ENCODE peak calls at places on chromosomes 4 and X, in five cellular contexts. L is stimulated activated CD4-positive, alpha-beta T cell treated with anti-CD3 and anti-CD28 coated beads, TNF-alpha, amount 100 ng/mL, for 1 hour; S is substantia nigra; X is A549; O is NCI-H1092. P is an unnamed sample.

GRCh38 chr4:28636971-28637370 is 1776.3 kb downstream of the STIM2 start:
- DNase-seq in S (no peak), X (no peak), O (no peak), L (no peak), P (no peak)

GRCh38 chrX:38796926-38797325 is 4.3 kb upstream of the MID1IP1 start:
- DNase-seq in O (no peak), X (no peak), L (no peak), S (no peak), P (no peak)

GRCh38 chrX:132488092-132488749 is 617 bp downstream of the MBNL3 start:
- DNase-seq in S (no peak), L (no peak), X (no peak), O (peak; percentile 26), P (no peak)

GRCh38 chrX:71143508-71143907 is 1.1 kb upstream of the NLGN3 start:
- DNase-seq in O (no peak), X (no peak), L (no peak), S (peak; percentile 37), P (peak; percentile 13)

GRCh38 chr4:54067163-54067562 is 2.8 kb upstream of the CHIC2 start:
- DNase-seq in L (no peak), O (no peak), S (no peak), X (peak; percentile 69), P (no peak)

GRCh38 chr4:82613111-82613510 is 51.3 kb upstream of the TMEM150C start:
- DNase-seq in S (no peak), X (no peak), O (no peak), L (no peak), P (no peak)

GRCh38 chr4:168076989-168077725 is 15.2 kb upstream of the ANXA10 start:
- DNase-seq in S (peak; percentile 22), O (peak; percentile 43), L (peak; percentile 1), X (peak; percentile 63), P (peak; percentile 4)

GRCh38 chr4:55574252-55574651 is 17.8 kb downstream of the PDCL2 start:
- DNase-seq in S (no peak), L (no peak), O (no peak), X (no peak), P (no peak)

GRCh38 chr4:5747746-5748365 is 36.9 kb downstream of the EVC start:
- DNase-seq in S (no peak), O (no peak), X (no peak), L (no peak), P (no peak)

GRCh38 chr4:26194764-26195163 is 126.0 kb upstream of the RBPJ start:
- DNase-seq in O (no peak), L (no peak), S (no peak), X (no peak), P (no peak)

GRCh38 chrX:46979340-46979739 is 67.1 kb downstream of the JADE3 start:
- DNase-seq in X (peak; percentile 20), S (no peak), L (no peak), O (no peak), P (no peak)

GRCh38 chr4:38601244-38601915 is 62.6 kb upstream of the KLF3 start:
- DNase-seq in X (peak; percentile 44), O (peak; percentile 67), L (no peak), S (no peak), P (no peak)

GRCh38 chrX:127300511-127300910 is 481.0 kb downstream of the PRR32 start:
- DNase-seq in S (no peak), L (no peak), O (no peak), X (no peak), P (no peak)

GRCh38 chrX:20514358-20514757 is 247.6 kb upstream of the RPS6KA3 start:
- DNase-seq in X (peak; percentile 60), O (no peak), L (no peak), S (no peak), P (no peak)

GRCh38 chr4:69818060-69818639 is 41.8 kb downstream of the SULT1E1 start:
- DNase-seq in S (no peak), X (no peak), L (no peak), O (no peak), P (no peak)

GRCh38 chr4:118193421-118193820 is 159.1 kb downstream of the NDST3 start:
- DNase-seq in O (no peak), L (no peak), X (no peak), S (no peak), P (no peak)

GRCh38 chr4:81166431-81166830 is 48.6 kb downstream of the PRKG2 start:
- DNase-seq in X (no peak), S (no peak), O (no peak), L (no peak), P (no peak)

GRCh38 chr4:40608628-40609027 is 21.0 kb downstream of the RBM47 start:
- DNase-seq in O (no peak), X (no peak), S (no peak), L (no peak), P (no peak)

GRCh38 chr4:8916251-8916913 is 44.7 kb upstream of the HMX1 start:
- DNase-seq in S (no peak), X (no peak), O (no peak), L (no peak), P (no peak)

GRCh38 chr4:149112109-149112508 is 669.9 kb upstream of the NR3C2 start:
- DNase-seq in X (no peak), L (no peak), O (no peak), S (no peak), P (no peak)

GRCh38 chr4:37482236-37482635 is 203.9 kb downstream of the RELL1 start:
- DNase-seq in S (no peak), L (no peak), X (no peak), O (no peak), P (no peak)

GRCh38 chr4:67684839-67685531 is 16.0 kb downstream of the UBA6 start:
- DNase-seq in L (no peak), X (no peak), O (no peak), S (no peak), P (no peak)

GRCh38 chr4:94339779-94340178 is 2.9 kb downstream of the HPGDS start:
- DNase-seq in L (no peak), S (no peak), X (no peak), O (no peak), P (no peak)

GRCh38 chrX:135707880-135708279 is 5.6 kb upstream of the CT45A1 start:
- DNase-seq in S (no peak), X (peak; percentile 60), O (no peak), L (no peak), P (no peak)

GRCh38 chrX:71541546-71542022 is 8.7 kb downstream of the OGT start:
- DNase-seq in L (no peak), X (no peak), S (no peak), O (no peak), P (no peak)

GRCh38 chr4:163607292-163607691 is 112.8 kb downstream of the TMA16 start:
- DNase-seq in X (no peak), S (no peak), L (no peak), O (no peak), P (no peak)

GRCh38 chrX:46965125-46965758 is 53.0 kb downstream of the JADE3 start:
- DNase-seq in S (no peak), O (no peak), X (no peak), L (no peak), P (no peak)

GRCh38 chr4:168408620-168409019 is 71.7 kb downstream of the DDX60L start:
- DNase-seq in L (no peak), O (peak; percentile 64), X (peak; percentile 79), S (no peak), P (no peak)

GRCh38 chr4:86033171-86033570 is 326.7 kb downstream of the MAPK10 start:
- DNase-seq in O (peak; percentile 78), L (no peak), S (no peak), X (no peak), P (no peak)

GRCh38 chr4:6010789-6011188 is 7.4 kb downstream of the C4orf50 start:
- DNase-seq in X (no peak), O (no peak), L (no peak), S (no peak), P (no peak)

GRCh38 chrX:152904151-152905080 is 6.5 kb downstream of the ZNF185 start:
- DNase-seq in L (peak; percentile 5), O (peak; percentile 19), X (peak; percentile 44), S (peak; percentile 47), P (peak; percentile 23)

GRCh38 chr4:48254381-48255072 is 15.1 kb downstream of the TEC start:
- DNase-seq in X (no peak), S (no peak), L (no peak), O (peak; percentile 95), P (no peak)

GRCh38 chr4:118270492-118270891 is 82.3 kb downstream of the PRSS12 start:
- DNase-seq in O (no peak), X (peak; percentile 43), L (no peak), S (no peak), P (no peak)

GRCh38 chrX:13669246-13669689 is 16.3 kb downstream of the TCEANC start:
- DNase-seq in S (no peak), X (peak; percentile 87), L (peak; percentile 28), O (no peak), P (no peak)

GRCh38 chrX:10615931-10616780 is 4.2 kb downstream of the MID1 start:
- DNase-seq in O (peak; percentile 24), X (peak; percentile 73), L (no peak), S (peak; percentile 2), P (peak; percentile 7)

GRCh38 chrX:126509917-126510316 is 42.7 kb downstream of the DCAF12L1 start:
- DNase-seq in O (no peak), X (no peak), L (no peak), S (no peak), P (no peak)